ENCODE peak calls at places on chromosomes 13 and 19, in ten cellular contexts. M is Right ventricle myocardium inferior, A is cardiac fibroblast, S is ascending aorta, T is RCC 7860, Y is K562, X is NCI-H1092, L is substantia nigra, K is caudate nucleus, B is KG1. E is an unnamed sample.

GRCh38 chr13:85819513-85819912 is 20.3 kb upstream of the SLITRK6 start:
- DNase-seq in L (no peak), Y (no peak), M (no peak), S (no peak), T (no peak), X (no peak), A (no peak), K (no peak), B (no peak), E (no peak)

GRCh38 chr19:49019242-49019932 is 2.5 kb upstream of the LHB start:
- DNase-seq in K (no peak), Y (peak; percentile 93), T (no peak), B (no peak), A (peak; percentile 45), M (peak; percentile 76), X (peak; percentile 10), L (no peak), S (peak; percentile 71), E (peak; percentile 51)

GRCh38 chr19:35592226-35592625 is 6.3 kb downstream of the PMIS2 start:
- DNase-seq in B (no peak), L (no peak), T (no peak), M (no peak), A (peak; percentile 63), Y (peak; percentile 45), K (no peak), S (no peak), X (no peak), E (peak; percentile 45)

GRCh38 chr13:113393572-113394503 is 29.9 kb upstream of the GRTP1 start:
- DNase-seq in M (peak; percentile 94), S (peak; percentile 89), B (peak; percentile 61), K (peak; percentile 30), Y (peak; percentile 85), X (peak; percentile 72), T (peak; percentile 31), A (peak; percentile 62), L (peak; percentile 24), E (peak; percentile 88)

GRCh38 chr13:105655046-105655445 is 880.4 kb downstream of the EFNB2 start:
- DNase-seq in S (no peak), B (no peak), T (peak; percentile 6), X (no peak), A (peak; percentile 73), Y (no peak), K (no peak), L (no peak), M (no peak), E (no peak)

GRCh38 chr13:76917096-76917495 is 30.9 kb upstream of the KCTD12 start:
- DNase-seq in A (peak; percentile 28), T (no peak), M (no peak), X (no peak), Y (no peak), L (no peak), K (no peak), S (no peak), B (no peak), E (no peak)

GRCh38 chr19:41928754-41929535 is 696 bp upstream of the ERFL start:
- DNase-seq in K (no peak), A (no peak), S (no peak), B (no peak), Y (peak; percentile 65), L (no peak), M (no peak), T (no peak), X (no peak), E (no peak)

GRCh38 chr13:46577656-46578589 is 25.0 kb downstream of the LRCH1 start:
- DNase-seq in B (no peak), M (no peak), L (no peak), K (no peak), X (no peak), Y (no peak), S (no peak), A (no peak), T (no peak), E (no peak)

GRCh38 chr19:47296036-47296435 is 13.6 kb upstream of the C5AR1 start:
- DNase-seq in Y (peak; percentile 81), A (peak; percentile 89), L (no peak), T (peak; percentile 55), X (peak; percentile 69), K (no peak), M (no peak), B (peak; percentile 83), S (peak; percentile 86), E (peak; percentile 87)

GRCh38 chr19:2650515-2650914 is 52.0 kb downstream of the GNG7 start:
- DNase-seq in A (no peak), M (no peak), S (no peak), K (no peak), T (no peak), B (no peak), Y (no peak), X (no peak), L (no peak), E (no peak)